ENCODE peak calls at places on chromosomes 3 and 15, in five cellular contexts. B is Karpas-422, V is neural progenitor cell, N is IMR-90, K is HCT116. M is an unnamed sample. For H3K27me3, the result is how much of the 10 kb centered on the place peaks cover.

GRCh38 chr3:177946965-177947364 is 589.3 kb upstream of the KCNMB2 start:
- DNase-seq in B (no peak), V (no peak), N (peak), K (no peak), M (no peak)

GRCh38 chr3:146558811-146559210 is 14.4 kb upstream of the PLSCR1 start:
- DNase-seq in B (no peak), V (no peak), N (no peak), K (no peak), M (no peak)

GRCh38 chr15:26615927-26616302 is 157.0 kb downstream of the GABRB3 start:
- DNase-seq in B (no peak), V (no peak), N (no peak), K (no peak), M (no peak)

GRCh38 chr15:90097475-90097874 is 4.8 kb downstream of the IDH2 start:
- DNase-seq in B (peak), V (no peak), N (no peak), K (no peak), M (no peak)

GRCh38 chr3:70120360-70120966 is 120.9 kb downstream of the SAMMSON start:
- DNase-seq in B (peak), V (peak), N (peak), K (peak), M (peak)

GRCh38 chr3:53844262-53845102 is 1.7 kb downstream of the CHDH start:
- DNase-seq in B (no peak), V (peak), N (no peak), K (no peak), M (no peak)

GRCh38 chr3:176814252-176814651 is 383.0 kb downstream of the TBL1XR1 start:
- DNase-seq in B (peak), V (peak), N (peak), K (peak), M (peak)

GRCh38 chr15:66592505-66593218 is 26.9 kb upstream of the LCTL start:
- DNase-seq in B (no peak), V (no peak), N (no peak), K (no peak), M (no peak)

GRCh38 chr3:173066044-173066679 is 74.9 kb downstream of the SPATA16 start:
- DNase-seq in B (no peak), V (peak), N (peak), K (no peak), M (peak)

GRCh38 chr3:17831366-17831765 is 88.9 kb upstream of the TBC1D5 start:
- DNase-seq in B (no peak), V (no peak), N (peak), K (no peak), M (no peak)

GRCh38 chr3:101203411-101203810 is 117.0 kb downstream of the IMPG2 start:
- DNase-seq in B (no peak), V (no peak), N (peak), K (no peak), M (peak)

GRCh38 chr15:73346735-73347312 is 21.9 kb downstream of the HCN4 start:
- DNase-seq in B (peak), V (peak), N (peak), K (peak), M (peak)

GRCh38 chr3:138569090-138569489 is 25.0 kb downstream of the CEP70 start:
- DNase-seq in B (no peak), V (no peak), N (peak), K (no peak), M (peak)

GRCh38 chr3:71977525-71977924 is 192.6 kb upstream of the PROK2 start:
- DNase-seq in B (no peak), V (no peak), N (no peak), K (no peak), M (no peak)

DNA sequence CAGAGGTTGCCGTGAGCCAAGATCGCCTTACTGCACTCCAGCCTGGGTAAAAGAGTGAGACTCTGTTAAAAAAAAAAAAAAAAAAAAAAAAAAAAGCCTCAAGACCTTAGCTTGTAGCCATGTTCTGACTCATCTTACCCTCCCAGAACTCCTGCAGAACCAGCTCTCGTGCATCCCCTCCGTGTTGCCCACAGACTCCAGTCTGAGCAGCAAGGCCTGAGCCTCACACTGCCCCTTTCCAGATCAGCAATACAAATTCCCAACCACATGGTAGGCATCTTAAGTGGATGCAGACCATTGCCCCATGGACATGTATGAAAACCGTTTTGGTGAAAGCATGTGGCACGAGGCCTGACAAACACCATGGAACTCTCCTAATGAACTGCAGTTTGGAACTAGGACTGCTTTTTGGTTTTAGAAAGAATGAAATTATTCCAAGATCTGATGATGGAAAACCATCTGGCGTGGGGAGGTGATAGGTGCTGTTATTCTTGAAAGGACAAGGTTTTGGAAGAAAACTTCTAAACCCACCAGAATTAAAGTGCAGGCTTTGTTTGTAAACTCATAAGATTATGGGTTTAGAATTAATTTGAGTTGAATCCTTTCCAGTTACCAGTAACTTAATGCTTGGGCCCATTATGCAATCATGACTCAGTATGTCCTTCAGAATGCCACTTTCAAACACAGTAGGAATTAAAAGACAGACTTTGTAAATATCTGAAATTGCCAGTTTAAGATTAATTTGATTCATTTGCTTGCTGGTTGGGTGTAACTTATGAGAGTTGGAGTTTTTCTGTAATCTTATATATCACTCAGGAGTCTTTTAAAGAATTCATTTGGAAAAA is 163.7 kb upstream of the LRTM1 start:
- DNase-seq in B (no peak), V (no peak), N (peak), K (no peak), M (peak)
- H3K9ac ChIP-seq in B (no peak), V (no peak), N (no peak), K (no peak), M (no peak)

GRCh38 chr3:104291878-104292277 is 1074.8 kb upstream of the ALCAM start:
- DNase-seq in B (no peak), V (peak), N (no peak), K (no peak), M (no peak)
- H3K27ac ChIP-seq in B (no peak), V (no peak), N (no peak), K (no peak), M (no peak)

GRCh38 chr15:60323322-60323721 is 74.5 kb downstream of the ANXA2 start:
- DNase-seq in B (no peak), V (no peak), N (no peak), K (no peak), M (no peak)

GRCh38 chr15:60326343-60326742 is 71.4 kb downstream of the ANXA2 start:
- DNase-seq in B (no peak), V (no peak), N (no peak), K (no peak), M (no peak)

GRCh38 chr15:60324706-60325438 is 72.9 kb downstream of the ANXA2 start:
- DNase-seq in B (no peak), V (no peak), N (no peak), K (no peak), M (no peak)

GRCh38 chr15:60326824-60327654 is 70.7 kb downstream of the ANXA2 start:
- DNase-seq in B (peak), V (peak), N (peak), K (peak), M (no peak)

DNA sequence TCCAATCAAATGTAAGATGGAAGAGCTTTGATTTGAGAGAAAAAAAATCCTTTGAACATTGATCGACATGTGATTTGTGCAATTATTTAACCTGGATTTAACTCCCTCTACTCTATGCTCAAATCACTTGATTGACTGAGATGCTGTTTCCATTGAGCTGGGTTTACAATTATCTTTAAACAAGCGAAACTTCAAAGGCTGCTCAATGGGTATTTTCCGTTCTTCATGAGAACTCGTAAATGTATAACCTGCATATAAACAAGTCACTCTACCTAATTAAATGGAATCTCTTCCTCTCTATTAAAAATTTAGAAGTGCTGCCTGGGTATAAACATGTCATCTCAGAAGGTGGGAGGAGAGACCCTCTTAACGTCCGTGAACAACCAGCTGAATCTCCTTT is 71.9 kb downstream of the ANXA2 start:
- DNase-seq in B (no peak), V (no peak), N (no peak), K (no peak), M (no peak)
- H3K27me3 ChIP-seq in B (under half), V (under half), N (under half), K (under half), M (under half)

DNA sequence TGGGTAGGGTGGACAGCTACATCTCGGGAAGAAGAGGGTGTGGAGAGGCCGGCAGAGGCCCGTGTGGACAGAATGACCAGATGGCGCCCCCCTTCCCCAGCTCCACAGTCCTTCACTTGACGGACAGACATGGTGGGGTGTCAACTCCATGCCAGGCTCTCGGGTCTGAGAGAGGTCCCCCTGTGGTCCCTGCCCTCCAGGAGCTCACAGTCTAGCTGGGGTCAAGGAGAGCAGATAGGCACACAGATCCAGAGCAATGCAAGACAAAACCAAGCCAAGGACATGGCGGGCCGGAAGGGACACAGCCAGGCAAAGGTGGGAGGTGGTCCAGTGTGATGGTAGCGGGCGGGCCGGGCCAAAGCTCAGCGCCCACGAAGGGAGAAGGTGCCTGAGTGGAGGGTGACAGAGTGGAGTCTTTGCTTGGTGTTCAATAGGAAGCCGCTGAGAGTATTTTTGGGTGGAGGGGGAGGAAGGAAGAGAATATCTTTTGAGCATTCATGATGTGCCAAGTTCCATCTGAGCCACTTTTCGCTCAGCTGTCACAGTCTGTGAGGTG is 72.1 kb upstream of the SEC13 start:
- DNase-seq in B (no peak), V (no peak), N (no peak), K (no peak), M (no peak)
- H3K9ac ChIP-seq in B (no peak), V (no peak), N (no peak), K (no peak), M (no peak)

DNA sequence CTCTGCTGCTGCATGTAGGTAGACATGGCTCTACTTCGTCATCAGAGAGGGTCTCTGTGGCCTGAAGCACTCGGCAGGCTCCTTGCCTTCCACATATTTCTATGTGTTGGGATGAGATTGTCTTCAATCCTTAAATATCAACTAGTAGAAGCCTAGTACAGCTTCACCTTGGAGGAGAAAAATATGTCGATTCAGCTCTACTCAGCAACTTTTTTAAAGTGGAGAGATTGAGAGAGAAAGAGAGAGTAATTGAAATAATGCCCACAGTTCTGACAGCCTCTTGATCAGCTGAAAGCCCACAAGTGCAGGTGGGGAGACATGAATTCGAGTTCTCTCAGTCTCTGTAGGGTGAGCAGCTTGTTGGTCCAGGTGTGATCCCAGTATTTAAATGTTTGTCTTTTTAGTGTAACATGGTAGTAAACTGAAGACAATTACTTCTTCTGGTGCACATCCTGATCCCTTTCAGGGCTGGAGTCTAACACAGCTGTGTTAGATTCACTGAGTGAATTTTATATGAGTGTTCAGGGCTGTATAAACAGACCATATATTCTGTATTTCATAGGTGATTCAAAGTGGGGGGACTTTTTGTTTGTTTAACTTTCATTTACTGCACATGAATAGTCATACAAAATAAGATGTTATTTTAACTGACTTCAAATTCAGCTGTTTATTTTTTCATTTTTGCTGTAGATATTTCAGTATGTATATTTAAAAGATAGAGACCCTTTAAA is 63.8 kb downstream of the ST6GAL1 start:
- DNase-seq in B (no peak), V (no peak), N (peak), K (no peak), M (no peak)
- H3K27ac ChIP-seq in B (peak), V (no peak), N (no peak), K (no peak), M (no peak)